ENCODE peak calls at places on chromosomes 11 and 22, in four cellular contexts. One of them, this sample, is unnamed.
A peak's percentile ranks its signal among the peaks of the same experiment; 100 is the strongest.

GRCh38 chr11:93249437-93250210 is 51.8 kb upstream of the SLC36A4 start:
- DNase-seq in AG04449: no peak
- DNase-seq in cardiac muscle cell: no peak
- DNase-seq in nephron progenitor cell: no peak
- DNase-seq in this sample: no peak

GRCh38 chr11:78800756-78801155 is 226.1 kb upstream of the NARS2 start:
- DNase-seq in nephron progenitor cell: no peak
- DNase-seq in cardiac muscle cell: peak; percentile 32
- DNase-seq in AG04449: no peak
- DNase-seq in this sample: no peak

GRCh38 chr11:92707173-92707619 is 262.3 kb upstream of the MTNR1B start:
- DNase-seq in cardiac muscle cell: peak; percentile 6
- DNase-seq in nephron progenitor cell: no peak
- DNase-seq in AG04449: no peak
- DNase-seq in this sample: no peak

GRCh38 chr11:73312806-73313403 is 4.8 kb downstream of the ARHGEF17 start:
- DNase-seq in nephron progenitor cell: no peak
- DNase-seq in AG04449: no peak
- DNase-seq in cardiac muscle cell: no peak
- DNase-seq in this sample: no peak

GRCh38 chr22:36311386-36312085 is 58.6 kb downstream of the APOL1 start:
- DNase-seq in cardiac muscle cell: no peak
- DNase-seq in nephron progenitor cell: no peak
- DNase-seq in AG04449: no peak
- DNase-seq in this sample: no peak

GRCh38 chr22:46976598-46976997 is 214.1 kb downstream of the TBC1D22A start:
- DNase-seq in AG04449: no peak
- DNase-seq in nephron progenitor cell: no peak
- DNase-seq in cardiac muscle cell: no peak
- DNase-seq in this sample: no peak

GRCh38 chr11:61797263-61797944 is 4.7 kb downstream of the FEN1 start:
- DNase-seq in AG04449: no peak
- DNase-seq in cardiac muscle cell: peak; percentile 92
- DNase-seq in nephron progenitor cell: peak; percentile 71
- DNase-seq in this sample: no peak

GRCh38 chr11:73530109-73530508 is 67.8 kb downstream of the FAM168A start:
- DNase-seq in nephron progenitor cell: no peak
- DNase-seq in cardiac muscle cell: no peak
- DNase-seq in AG04449: no peak
- DNase-seq in this sample: no peak

GRCh38 chr11:45142241-45142885 is 4.1 kb upstream of the PRDM11 start:
- DNase-seq in cardiac muscle cell: peak; percentile 51
- DNase-seq in AG04449: no peak
- DNase-seq in nephron progenitor cell: no peak
- DNase-seq in this sample: no peak

GRCh38 chr22:46070722-46071450 is 79.4 kb upstream of the PPARA start:
- DNase-seq in nephron progenitor cell: peak; percentile 60
- DNase-seq in cardiac muscle cell: peak; percentile 76
- DNase-seq in AG04449: no peak
- DNase-seq in this sample: no peak

GRCh38 chr11:112977620-112978212 is 16.5 kb downstream of the NCAM1 start:
- DNase-seq in AG04449: no peak
- DNase-seq in cardiac muscle cell: peak; percentile 92
- DNase-seq in nephron progenitor cell: no peak
- DNase-seq in this sample: no peak

GRCh38 chr22:27267145-27267544 is 534.4 kb downstream of the MN1 start:
- DNase-seq in cardiac muscle cell: no peak
- DNase-seq in nephron progenitor cell: no peak
- DNase-seq in AG04449: no peak
- DNase-seq in this sample: no peak

GRCh38 chr11:79249341-79249993 is 191.4 kb downstream of the TENM4 start:
- DNase-seq in AG04449: peak; percentile 36
- DNase-seq in cardiac muscle cell: no peak
- DNase-seq in nephron progenitor cell: no peak
- DNase-seq in this sample: no peak

GRCh38 chr11:128531588-128531987 is 55.8 kb downstream of the ETS1 start:
- DNase-seq in AG04449: no peak
- DNase-seq in nephron progenitor cell: no peak
- DNase-seq in cardiac muscle cell: no peak
- DNase-seq in this sample: no peak

GRCh38 chr11:36431429-36432092 is 78.5 kb downstream of the TRAF6 start:
- DNase-seq in AG04449: peak; percentile 85
- DNase-seq in cardiac muscle cell: peak; percentile 98
- DNase-seq in nephron progenitor cell: no peak
- DNase-seq in this sample: no peak
- TF ChIP-seq CTCF in AG04449: peak; percentile 44
- TF ChIP-seq CTCF in cardiac muscle cell: peak; percentile 30
- TF ChIP-seq CTCF in nephron progenitor cell: no peak
- TF ChIP-seq CTCF in this sample: no peak

GRCh38 chr11:118290923-118291322 is 13.6 kb upstream of the CD3E start:
- DNase-seq in nephron progenitor cell: no peak
- DNase-seq in cardiac muscle cell: peak; percentile 31
- DNase-seq in AG04449: no peak
- DNase-seq in this sample: no peak
- TF ChIP-seq CTCF in nephron progenitor cell: no peak
- TF ChIP-seq CTCF in cardiac muscle cell: peak; percentile 28
- TF ChIP-seq CTCF in AG04449: no peak
- TF ChIP-seq CTCF in this sample: peak; percentile 29

GRCh38 chr11:117793521-117793920 is 3.5 kb downstream of the DSCAML1 start:
- DNase-seq in nephron progenitor cell: no peak
- DNase-seq in cardiac muscle cell: no peak
- DNase-seq in AG04449: no peak
- DNase-seq in this sample: no peak

GRCh38 chr11:117792241-117792640 is 4.8 kb downstream of the DSCAML1 start:
- DNase-seq in cardiac muscle cell: no peak
- DNase-seq in AG04449: no peak
- DNase-seq in nephron progenitor cell: no peak
- DNase-seq in this sample: no peak

GRCh38 chr11:117786099-117786870 is 10.7 kb downstream of the DSCAML1 start:
- DNase-seq in nephron progenitor cell: peak; percentile 23
- DNase-seq in AG04449: no peak
- DNase-seq in cardiac muscle cell: no peak
- DNase-seq in this sample: no peak

GRCh38 chr11:117792992-117793391 is 4.0 kb downstream of the DSCAML1 start:
- DNase-seq in AG04449: no peak
- DNase-seq in cardiac muscle cell: no peak
- DNase-seq in nephron progenitor cell: no peak
- DNase-seq in this sample: no peak

DNA sequence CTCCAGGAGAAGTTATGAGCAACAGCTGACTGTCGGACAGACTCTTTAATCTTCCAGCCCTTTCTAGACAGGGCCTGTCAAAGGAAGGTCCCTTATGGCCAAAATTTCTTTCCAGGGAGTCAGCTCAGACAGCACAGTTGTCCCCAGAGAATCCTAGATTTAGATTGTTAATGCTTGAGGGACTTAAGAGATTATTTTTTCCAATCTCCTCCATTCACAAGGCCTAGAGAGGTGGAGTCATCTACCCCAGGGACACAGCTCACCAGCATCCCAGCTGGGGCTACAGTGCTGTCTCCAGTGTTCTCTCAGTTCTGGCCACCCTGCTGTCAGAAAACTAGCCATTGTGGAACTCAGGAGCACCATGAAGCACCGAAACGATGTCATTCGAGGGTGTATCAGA is 7.8 kb downstream of the DSCAML1 start:
- DNase-seq in cardiac muscle cell: no peak
- DNase-seq in AG04449: no peak
- DNase-seq in nephron progenitor cell: no peak
- DNase-seq in this sample: peak; percentile 58
- TF ChIP-seq CTCF in cardiac muscle cell: no peak
- TF ChIP-seq CTCF in AG04449: no peak
- TF ChIP-seq CTCF in nephron progenitor cell: no peak
- TF ChIP-seq CTCF in this sample: no peak

DNA sequence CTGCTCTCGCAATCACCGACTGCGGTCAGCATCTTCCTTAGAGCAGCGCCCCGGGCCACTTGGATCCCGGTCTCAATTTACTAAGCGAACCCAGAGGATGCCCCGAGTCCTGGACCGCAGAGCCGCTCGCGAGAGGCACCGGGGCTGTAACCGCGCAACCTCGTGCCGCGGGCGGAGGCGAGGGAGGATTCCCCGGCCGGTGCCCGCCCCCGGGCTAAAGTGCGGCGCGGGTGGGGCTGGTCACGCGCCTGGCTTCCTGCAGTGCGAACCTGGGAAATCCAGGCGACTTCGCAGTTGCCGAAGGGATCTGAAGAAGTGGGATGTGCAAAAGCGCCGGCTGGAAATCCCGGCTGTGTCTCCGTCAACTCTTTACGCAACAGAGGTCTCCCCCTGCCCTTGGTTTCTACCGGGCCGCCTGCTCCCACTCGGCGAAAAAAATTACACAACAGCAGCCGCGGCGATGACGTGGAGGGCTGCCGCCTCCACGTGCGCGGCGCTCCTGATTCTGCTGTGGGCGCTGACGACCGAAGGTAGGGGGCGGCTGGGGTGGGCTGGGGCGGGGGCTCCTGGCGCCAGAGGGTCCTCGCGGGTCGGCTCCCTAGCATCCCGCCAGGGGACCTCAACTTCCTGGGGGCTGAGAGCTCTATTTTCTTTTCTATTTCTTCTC is at the start of gene NCR3LG1:
- DNase-seq in cardiac muscle cell: peak; percentile 84
- DNase-seq in AG04449: no peak
- DNase-seq in nephron progenitor cell: peak; percentile 51
- DNase-seq in this sample: no peak
- TF ChIP-seq CTCF in cardiac muscle cell: no peak
- TF ChIP-seq CTCF in AG04449: no peak
- TF ChIP-seq CTCF in nephron progenitor cell: no peak
- TF ChIP-seq CTCF in this sample: no peak

DNA sequence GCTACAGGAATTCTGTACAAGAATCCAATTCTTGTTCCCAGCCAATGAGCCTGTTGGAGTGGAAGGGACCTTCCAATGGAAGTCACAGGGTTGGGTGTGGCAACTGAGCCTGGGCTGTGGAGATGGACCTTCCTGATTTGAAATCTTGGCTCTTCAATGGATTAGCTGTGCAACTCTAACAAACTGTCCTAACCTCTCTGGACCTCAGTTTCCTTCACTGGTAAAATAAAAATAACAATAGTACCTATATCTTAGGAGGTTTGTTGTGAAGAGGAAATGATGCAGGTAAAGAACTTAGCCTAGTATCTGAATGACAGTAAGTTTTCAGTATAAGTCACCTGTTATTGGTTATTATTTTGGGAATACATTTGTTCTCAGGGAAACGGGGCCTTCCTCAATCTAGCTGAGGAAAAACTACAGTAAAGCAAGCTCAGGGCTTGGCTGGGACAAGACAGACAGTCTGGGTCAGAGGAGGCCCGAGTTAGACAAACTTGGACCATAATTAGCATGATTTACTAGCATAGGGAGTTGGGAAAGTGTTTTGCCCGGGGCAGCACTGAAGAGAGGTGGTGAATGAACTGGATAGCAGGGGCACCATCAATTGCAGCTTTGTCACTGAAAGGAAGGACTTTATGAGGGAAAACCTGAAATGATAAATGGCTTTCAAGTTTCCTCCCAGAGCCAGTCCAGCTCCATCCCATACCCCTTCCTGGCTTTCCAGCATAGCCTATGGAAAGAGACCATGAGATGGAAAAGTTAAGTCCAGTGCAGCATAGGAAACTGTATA is 13.7 kb downstream of the ELF5 start:
- DNase-seq in nephron progenitor cell: no peak
- DNase-seq in cardiac muscle cell: no peak
- DNase-seq in AG04449: no peak
- DNase-seq in this sample: no peak
- TF ChIP-seq CTCF in nephron progenitor cell: no peak
- TF ChIP-seq CTCF in cardiac muscle cell: no peak
- TF ChIP-seq CTCF in AG04449: no peak
- TF ChIP-seq CTCF in this sample: no peak

This sample was measured in D721Med.